ENCODE peak calls at places on chromosomes 16 and 17, in five cellular contexts. U is adrenal gland, H is Peyer's patch, T is uterus, F is lower leg skin. Y is an unnamed sample.

GRCh38 chr17:1108810-1109605 is 70.8 kb downstream of the ABR start:
- DNase-seq in U (no peak), H (peak; percentile 61), T (no peak), F (peak; percentile 91), Y (peak; percentile 71)

GRCh38 chr16:27244363-27244755 is 24.2 kb downstream of the NSMCE1 start:
- DNase-seq in U (no peak), H (no peak), T (no peak), F (peak; percentile 74), Y (no peak)

GRCh38 chr17:82031303-82031884 is at the start of gene RAC3:
- DNase-seq in U (no peak), H (no peak), T (no peak), F (no peak), Y (no peak)

GRCh38 chr17:79808763-79809529 is 12.1 kb upstream of the CBX8 start:
- DNase-seq in U (no peak), H (no peak), T (no peak), F (no peak), Y (peak; percentile 66)

GRCh38 chr17:74059471-74059870 is 144.0 kb upstream of the RPL38 start:
- DNase-seq in U (no peak), H (no peak), T (no peak), F (no peak), Y (peak; percentile 27)

GRCh38 chr17:2797226-2797625 is 988 bp downstream of the RAP1GAP2 start:
- DNase-seq in U (no peak), H (no peak), T (no peak), F (no peak), Y (no peak)

GRCh38 chr17:58403312-58403711 is 14.0 kb downstream of the RNF43 start:
- DNase-seq in U (no peak), H (no peak), T (no peak), F (no peak), Y (no peak)

GRCh38 chr17:79294459-79295071 is 219.9 kb downstream of the ENGASE start:
- DNase-seq in U (peak; percentile 62), H (no peak), T (peak; percentile 51), F (no peak), Y (peak; percentile 57)

GRCh38 chr16:31451681-31452351 is 7.5 kb upstream of the ARMC5 start:
- DNase-seq in U (peak; percentile 54), H (no peak), T (no peak), F (peak; percentile 88), Y (peak; percentile 56)

GRCh38 chr17:75785016-75785769 is 587 bp downstream of the UNK start:
- DNase-seq in U (peak; percentile 93), H (peak; percentile 85), T (peak; percentile 88), F (peak; percentile 99), Y (peak; percentile 94)

GRCh38 chr16:1561836-1562235 is 28.4 kb downstream of the TMEM204 start:
- DNase-seq in U (no peak), H (no peak), T (no peak), F (no peak), Y (no peak)

GRCh38 chr17:31825961-31826691 is 32.9 kb downstream of the COPRS start:
- DNase-seq in U (no peak), H (no peak), T (no peak), F (no peak), Y (no peak)

GRCh38 chr16:20875358-20875656 is 24.9 kb downstream of the DCUN1D3 start:
- DNase-seq in U (no peak), H (no peak), T (no peak), F (no peak), Y (no peak)

GRCh38 chr16:60217787-60218186 is 1483.7 kb upstream of the GOT2 start:
- DNase-seq in U (no peak), H (no peak), T (no peak), F (no peak), Y (no peak)

GRCh38 chr16:66164581-66164980 is 201.9 kb upstream of the CDH5 start:
- DNase-seq in U (no peak), H (no peak), T (peak; percentile 50), F (peak; percentile 70), Y (no peak)

GRCh38 chr16:15650698-15651161 is 685 bp downstream of the NDE1 start:
- DNase-seq in U (peak; percentile 34), H (no peak), T (peak; percentile 39), F (peak; percentile 89), Y (no peak)

GRCh38 chr17:35799942-35800341 is 4.5 kb upstream of the MMP28 start:
- DNase-seq in U (peak; percentile 88), H (no peak), T (peak; percentile 63), F (no peak), Y (peak; percentile 89)

GRCh38 chr17:17056167-17056562 is 13.9 kb downstream of the MPRIP start:
- DNase-seq in U (peak; percentile 14), H (no peak), T (no peak), F (peak; percentile 90), Y (peak; percentile 24)

GRCh38 chr16:50595854-50596253 is 47.7 kb downstream of the NKD1 start:
- DNase-seq in U (no peak), H (no peak), T (no peak), F (no peak), Y (no peak)

GRCh38 chr17:9120471-9120870 is 99.2 kb downstream of the NTN1 start:
- DNase-seq in U (no peak), H (no peak), T (no peak), F (no peak), Y (no peak)

GRCh38 chr17:79355186-79355585 is 255.7 kb downstream of the RBFOX3 start:
- DNase-seq in U (no peak), H (no peak), T (no peak), F (no peak), Y (no peak)

GRCh38 chr16:8851761-8852403 is 16.9 kb downstream of the CARHSP1 start:
- DNase-seq in U (no peak), H (no peak), T (no peak), F (no peak), Y (no peak)

GRCh38 chr17:73776978-73777567 is 132.8 kb upstream of the SDK2 start:
- DNase-seq in U (no peak), H (no peak), T (no peak), F (no peak), Y (no peak)

GRCh38 chr17:27756467-27757371 is 43.6 kb downstream of the NOS2 start:
- DNase-seq in U (peak; percentile 70), H (peak; percentile 29), T (no peak), F (no peak), Y (peak; percentile 69)

GRCh38 chr16:16075463-16076399 is 126.3 kb downstream of the ABCC1 start:
- DNase-seq in U (no peak), H (no peak), T (no peak), F (peak; percentile 90), Y (peak; percentile 46)

GRCh38 chr17:2122641-2123302 is 67.9 kb downstream of the HIC1 start:
- DNase-seq in U (peak; percentile 33), H (no peak), T (peak; percentile 74), F (peak; percentile 91), Y (peak; percentile 34)

GRCh38 chr16:20822451-20823128 is 16.3 kb downstream of the REXO5 start:
- DNase-seq in U (no peak), H (no peak), T (no peak), F (no peak), Y (no peak)

GRCh38 chr17:1244606-1245012 is 25.6 kb upstream of the BHLHA9 start:
- DNase-seq in U (no peak), H (no peak), T (no peak), F (no peak), Y (no peak)

GRCh38 chr16:55036371-55036821 is 105.7 kb downstream of the IRX5 start:
- DNase-seq in U (no peak), H (no peak), T (no peak), F (no peak), Y (no peak)

GRCh38 chr17:21283482-21284318 is 811 bp upstream of the MAP2K3 start:
- DNase-seq in U (peak; percentile 69), H (no peak), T (no peak), F (peak; percentile 87), Y (peak; percentile 52)

GRCh38 chr17:68019336-68019674 is 16.2 kb upstream of the KPNA2 start:
- DNase-seq in U (no peak), H (no peak), T (no peak), F (no peak), Y (no peak)

GRCh38 chr17:80277751-80278671 is 17.4 kb downstream of the RNF213 start:
- DNase-seq in U (no peak), H (no peak), T (peak; percentile 37), F (no peak), Y (no peak)

GRCh38 chr17:45200701-45201100 is 21.0 kb upstream of the FMNL1 start:
- DNase-seq in U (no peak), H (no peak), T (no peak), F (peak; percentile 86), Y (no peak)

GRCh38 chr17:45189002-45189401 is 27.3 kb downstream of the HEXIM2 start:
- DNase-seq in U (no peak), H (no peak), T (no peak), F (no peak), Y (no peak)

GRCh38 chr16:57060323-57061083 is 31.9 kb upstream of the CPNE2 start:
- DNase-seq in U (no peak), H (no peak), T (no peak), F (no peak), Y (no peak)
- TF ChIP-seq POLR2A in U (no peak), H (no peak), T (no peak), F (no peak), Y (no peak)

DNA sequence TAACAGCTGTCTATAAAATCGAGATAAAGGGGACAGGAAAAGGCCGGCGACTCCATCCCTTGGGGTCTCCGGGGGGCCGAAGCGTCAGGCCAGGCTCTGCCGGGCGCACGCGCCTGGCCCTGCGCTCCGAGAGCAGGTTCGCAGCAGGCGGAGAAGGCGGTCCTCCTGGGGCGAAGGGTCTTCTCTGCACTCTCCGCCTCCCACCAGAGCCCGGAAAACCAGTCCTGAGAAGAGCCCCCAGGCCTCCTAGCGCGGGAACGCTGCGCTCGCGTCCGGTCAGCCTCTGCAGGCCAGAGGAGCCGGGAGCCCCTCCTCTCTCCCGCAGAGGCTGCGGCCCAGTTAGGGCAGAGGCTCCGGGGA is 5.1 kb downstream of the FOXF1 start:
- DNase-seq in U (no peak), H (no peak), T (no peak), F (no peak), Y (no peak)
- TF ChIP-seq CTCF in U (no peak), H (no peak), T (no peak), F (no peak), Y (no peak)

DNA sequence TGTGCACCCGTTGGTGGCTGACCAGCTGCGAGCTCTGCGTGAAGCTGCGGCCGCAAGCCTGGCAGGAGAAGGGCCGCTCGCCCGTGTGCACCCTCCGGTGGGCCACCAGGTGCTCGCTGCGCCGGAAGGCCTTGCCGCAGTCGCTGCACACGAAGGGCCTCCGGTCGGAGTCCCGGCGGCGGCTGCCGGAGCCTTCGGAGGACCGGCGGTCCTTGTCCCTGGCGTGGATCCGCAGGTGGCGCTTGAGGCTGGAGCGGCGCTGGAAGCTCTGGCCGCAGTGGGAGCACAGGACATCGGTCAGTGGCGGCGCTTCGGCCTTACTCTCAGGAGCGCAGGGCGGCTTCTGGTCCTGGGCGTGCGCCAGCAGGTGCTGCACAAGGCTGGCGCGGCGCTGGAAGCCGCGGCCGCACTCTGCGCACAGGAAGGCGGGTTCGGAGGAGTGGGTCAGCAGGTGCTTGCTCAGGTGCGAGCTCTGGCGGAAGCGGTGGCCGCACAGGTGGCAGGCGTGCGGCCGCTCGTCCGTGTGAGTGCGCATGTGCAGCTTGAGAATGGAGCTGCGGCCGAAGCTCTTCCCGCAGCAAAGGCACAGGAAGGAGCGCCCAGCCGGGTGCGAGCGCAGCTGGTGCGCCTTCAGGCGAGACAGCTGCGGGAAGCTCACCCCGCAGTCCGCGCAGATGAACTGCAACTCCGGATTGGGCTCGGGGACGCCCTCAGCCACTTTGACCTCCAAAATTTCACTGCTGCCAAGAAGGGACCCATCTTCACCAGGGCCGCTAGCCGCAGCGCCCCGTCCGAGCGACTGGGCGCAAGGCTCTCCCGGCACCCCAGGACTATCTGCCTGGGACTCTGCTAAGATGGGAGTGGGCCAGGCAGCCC is 9.1 kb downstream of the ZSCAN10 start:
- DNase-seq in U (no peak), H (no peak), T (no peak), F (no peak), Y (no peak)
- TF ChIP-seq POLR2A in U (no peak), H (no peak), T (no peak), F (no peak), Y (no peak)

GRCh38 chr16:28491080-28491969 is 549 bp downstream of the CLN3 start:
- DNase-seq in U (peak; percentile 58), H (peak; percentile 39), T (peak; percentile 48), F (peak; percentile 90), Y (no peak)
- TF ChIP-seq CTCF in U (no peak), H (peak; percentile 30), T (peak; percentile 32), F (no peak), Y (no peak)